ENCODE peak calls at places on chromosomes 7 and 10, in ten cellular contexts. X, W, B, N, C, E, I, L, S and Q are unnamed samples.

GRCh38 chr7:67398916-67399315 is 402.3 kb downstream of the TYW1 start:
- DNase-seq in I (no peak), S (no peak), W (no peak), N (no peak), L (no peak), B (no peak), X (no peak), E (no peak), C (no peak), Q (no peak)

GRCh38 chr10:30364391-30365268 is 15.6 kb upstream of the MTPAP start:
- DNase-seq in E (no peak), X (no peak), S (no peak), C (no peak), B (no peak), L (no peak), I (no peak), N (peak), W (no peak), Q (no peak)

GRCh38 chr7:74657692-74658170 is at the start of gene GTF2I:
- DNase-seq in W (no peak), L (no peak), E (no peak), B (no peak), N (no peak), C (peak), S (no peak), X (peak), I (no peak), Q (no peak)

GRCh38 chr10:122911889-122912484 is 1.6 kb downstream of the FAM24A start:
- DNase-seq in I (peak), N (no peak), B (peak), X (no peak), E (peak), C (peak), L (peak), W (no peak), S (peak), Q (peak)

GRCh38 chr7:74083928-74084721 is 521 bp downstream of the LIMK1 start:
- DNase-seq in X (no peak), B (peak), L (peak), S (peak), C (peak), E (peak), N (no peak), I (peak), W (peak), Q (no peak)

GRCh38 chr7:14177876-14178275 is 188.4 kb upstream of the ETV1 start:
- DNase-seq in C (no peak), E (no peak), S (no peak), N (no peak), B (no peak), L (no peak), X (no peak), W (no peak), I (no peak), Q (no peak)

GRCh38 chr10:15453462-15453861 is 82.4 kb upstream of the FAM171A1 start:
- DNase-seq in I (no peak), S (no peak), B (no peak), W (no peak), E (no peak), C (no peak), X (no peak), L (no peak), N (no peak), Q (no peak)

GRCh38 chr10:97708976-97709745 is 4.4 kb upstream of the MARVELD1 start:
- DNase-seq in C (peak), S (peak), B (peak), W (no peak), I (peak), X (no peak), L (peak), E (no peak), N (peak), Q (no peak)

GRCh38 chr7:80232969-80233724 is 98.5 kb downstream of the GNAI1 start:
- DNase-seq in C (no peak), W (no peak), L (no peak), X (no peak), S (no peak), B (peak), N (no peak), I (no peak), E (no peak), Q (no peak)

GRCh38 chr7:88226886-88227516 is 7.2 kb upstream of the SRI start:
- DNase-seq in I (peak), C (peak), N (no peak), B (peak), L (peak), W (no peak), E (no peak), S (no peak), X (no peak), Q (no peak)

GRCh38 chr10:52768114-52768532 is 4.5 kb downstream of the MBL2 start:
- DNase-seq in B (no peak), L (no peak), S (no peak), N (peak), C (no peak), W (no peak), I (no peak), X (no peak), E (no peak), Q (no peak)

GRCh38 chr7:2094454-2095039 is 138.2 kb downstream of the MAD1L1 start:
- DNase-seq in N (no peak), I (no peak), C (no peak), S (no peak), W (no peak), B (no peak), L (no peak), X (no peak), E (no peak), Q (no peak)

GRCh38 chr10:35606423-35606822 is 1.3 kb downstream of the GJD4 start:
- DNase-seq in C (no peak), E (no peak), N (no peak), W (no peak), X (no peak), I (no peak), S (no peak), B (no peak), L (peak), Q (no peak)

GRCh38 chr7:157560710-157561522 is 224.1 kb downstream of the DNAJB6 start:
- DNase-seq in W (no peak), S (no peak), X (no peak), I (no peak), N (no peak), E (no peak), L (no peak), B (no peak), C (no peak), Q (no peak)

GRCh38 chr7:23938937-23939552 is 229.0 kb downstream of the STK31 start:
- DNase-seq in W (no peak), C (peak), L (peak), X (no peak), E (no peak), I (peak), N (peak), B (peak), S (no peak), Q (no peak)

GRCh38 chr10:52951819-52952218 is 179.2 kb upstream of the MBL2 start:
- DNase-seq in C (peak), L (no peak), E (no peak), N (no peak), B (peak), W (no peak), I (peak), X (no peak), S (no peak), Q (no peak)

GRCh38 chr10:103968441-103969391 is 1.8 kb downstream of the SLK start:
- DNase-seq in W (no peak), N (no peak), C (no peak), I (no peak), S (no peak), X (no peak), E (no peak), L (peak), B (no peak), Q (no peak)

GRCh38 chr10:121669010-121669366 is 70.7 kb upstream of the FGFR2 start:
- DNase-seq in I (no peak), L (no peak), B (no peak), C (no peak), S (no peak), X (no peak), W (no peak), N (no peak), E (no peak), Q (no peak)

GRCh38 chr10:104322416-104322782 is 15.9 kb downstream of the ITPRIP start:
- DNase-seq in W (peak), I (no peak), L (no peak), E (no peak), S (no peak), X (no peak), N (no peak), C (no peak), B (peak), Q (no peak)

GRCh38 chr7:139603896-139604295 is 80.4 kb downstream of the CLEC2L start:
- DNase-seq in L (no peak), W (no peak), I (no peak), N (no peak), C (no peak), S (no peak), X (no peak), B (no peak), E (no peak), Q (no peak)

GRCh38 chr10:31140716-31141115 is 109.1 kb upstream of the ZNF438 start:
- DNase-seq in B (no peak), W (no peak), X (no peak), I (no peak), C (no peak), L (no peak), S (no peak), E (no peak), N (peak), Q (no peak)

GRCh38 chr10:86594535-86594934 is 59.8 kb upstream of the OPN4 start:
- DNase-seq in N (no peak), B (no peak), I (peak), W (no peak), E (no peak), X (no peak), L (peak), S (no peak), C (no peak), Q (no peak)

GRCh38 chr10:78211476-78212110 is 177.9 kb downstream of the RPS24 start:
- DNase-seq in W (no peak), E (no peak), I (peak), L (peak), X (no peak), C (no peak), S (no peak), B (peak), N (no peak), Q (no peak)

GRCh38 chr7:1533569-1534329 is 3.2 kb downstream of the MAFK start:
- DNase-seq in X (peak), L (peak), B (peak), N (no peak), S (no peak), E (no peak), C (no peak), I (peak), W (peak), Q (no peak)

GRCh38 chr10:80501913-80502521 is 35.7 kb upstream of the SH2D4B start:
- DNase-seq in E (no peak), S (no peak), L (no peak), W (peak), B (no peak), N (no peak), I (peak), X (no peak), C (no peak), Q (no peak)

GRCh38 chr7:126689037-126689436 is 563.7 kb downstream of the GRM8 start:
- DNase-seq in S (no peak), W (no peak), B (no peak), X (no peak), L (no peak), N (no peak), I (no peak), C (no peak), E (no peak), Q (no peak)

GRCh38 chr7:50644114-50644513 is 78.9 kb upstream of the DDC start:
- DNase-seq in C (no peak), X (no peak), I (no peak), W (no peak), B (no peak), N (no peak), E (no peak), S (no peak), L (no peak), Q (no peak)

GRCh38 chr7:50644586-50644985 is 79.4 kb upstream of the DDC start:
- DNase-seq in E (no peak), S (no peak), N (no peak), I (no peak), C (no peak), L (no peak), W (no peak), X (no peak), B (no peak), Q (no peak)

GRCh38 chr7:50640256-50640655 is 75.1 kb upstream of the DDC start:
- DNase-seq in B (no peak), C (no peak), X (no peak), E (no peak), L (peak), W (no peak), S (no peak), N (no peak), I (no peak), Q (no peak)

GRCh38 chr7:50640779-50641178 is 75.6 kb upstream of the DDC start:
- DNase-seq in N (no peak), I (no peak), L (no peak), W (no peak), S (no peak), B (no peak), E (no peak), C (no peak), X (no peak), Q (no peak)

DNA sequence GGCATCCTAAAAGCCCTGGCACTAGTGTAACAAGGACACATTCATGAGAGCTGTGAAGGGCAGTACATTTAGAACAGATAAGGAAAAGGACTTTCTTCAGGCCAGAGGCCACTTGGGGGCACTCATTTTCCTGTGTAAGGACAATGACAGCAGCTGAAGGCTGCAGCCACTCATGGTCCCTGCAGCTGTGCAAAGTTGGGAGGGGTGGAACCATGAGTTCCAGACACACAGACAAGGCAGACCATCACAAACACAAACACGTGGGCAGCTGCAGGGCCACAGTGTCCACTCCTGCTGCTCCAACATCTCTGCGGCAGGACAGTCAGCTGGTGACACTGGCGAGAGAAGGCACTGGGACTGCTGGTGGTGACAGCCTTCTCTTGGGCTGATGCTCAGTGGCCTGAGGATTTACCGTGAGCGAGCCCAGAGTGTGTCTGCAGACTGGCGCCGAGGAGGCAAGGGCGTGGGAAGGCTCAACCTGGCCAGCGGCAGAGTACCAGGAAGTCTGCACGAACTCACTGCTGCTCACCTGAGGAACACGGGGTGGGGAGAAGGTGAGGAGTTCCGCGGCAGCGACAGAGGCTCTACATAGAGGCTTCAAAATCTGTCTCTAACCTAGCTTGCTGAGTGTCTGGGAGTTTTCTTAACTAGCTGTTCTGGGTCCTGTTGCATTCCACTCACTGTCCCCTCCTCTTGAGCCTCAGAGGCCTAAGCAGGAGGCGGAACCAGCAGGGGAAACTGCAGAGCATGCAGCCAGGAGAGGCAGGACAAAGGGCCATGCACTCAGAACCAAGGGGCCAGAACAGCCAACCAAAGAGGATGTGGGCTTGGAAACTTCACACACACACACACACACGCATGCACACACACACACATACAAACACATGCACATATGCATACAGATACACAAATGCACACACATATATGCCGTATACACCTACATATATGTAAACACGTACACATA is 76.5 kb upstream of the DDC start:
- DNase-seq in L (no peak), N (no peak), C (no peak), S (no peak), W (no peak), E (no peak), B (no peak), I (no peak), X (no peak), Q (no peak)
- TF ChIP-seq CTCF in L (no peak), N (no peak), C (no peak), S (no peak), W (no peak), E (no peak), B (no peak), I (no peak), X (no peak), Q (no peak)

GRCh38 chr10:64041989-64042490 is 520.8 kb downstream of the REEP3 start:
- DNase-seq in I (no peak), X (no peak), C (no peak), B (no peak), W (no peak), L (no peak), E (no peak), S (no peak), N (no peak), Q (no peak)
- TF ChIP-seq CTCF in I (no peak), X (no peak), C (no peak), B (no peak), W (no peak), L (no peak), E (no peak), S (no peak), N (no peak), Q (no peak)

GRCh38 chr7:82600601-82601000 is 157.0 kb upstream of the CACNA2D1 start:
- DNase-seq in N (no peak), C (no peak), L (peak), X (no peak), W (no peak), S (no peak), I (peak), E (no peak), B (peak), Q (no peak)
- TF ChIP-seq CTCF in N (no peak), C (no peak), L (peak), X (no peak), W (no peak), S (no peak), I (peak), E (no peak), B (no peak), Q (no peak)

GRCh38 chr7:101915000-101915399 is 97.6 kb downstream of the CUX1 start:
- DNase-seq in W (no peak), S (no peak), C (no peak), E (no peak), X (no peak), I (no peak), B (no peak), L (no peak), N (no peak), Q (no peak)

GRCh38 chr7:101917566-101917965 is 100.1 kb downstream of the CUX1 start:
- DNase-seq in I (no peak), X (no peak), C (no peak), L (no peak), N (no peak), W (no peak), S (no peak), B (no peak), E (no peak), Q (no peak)

GRCh38 chr7:101918426-101918825 is 101.0 kb downstream of the CUX1 start:
- DNase-seq in N (no peak), C (no peak), E (no peak), I (no peak), B (no peak), X (no peak), W (no peak), L (no peak), S (no peak), Q (no peak)

GRCh38 chr7:101916041-101916800 is 98.8 kb downstream of the CUX1 start:
- DNase-seq in S (no peak), C (no peak), B (no peak), L (no peak), I (no peak), W (no peak), X (no peak), E (no peak), N (no peak), Q (no peak)

DNA sequence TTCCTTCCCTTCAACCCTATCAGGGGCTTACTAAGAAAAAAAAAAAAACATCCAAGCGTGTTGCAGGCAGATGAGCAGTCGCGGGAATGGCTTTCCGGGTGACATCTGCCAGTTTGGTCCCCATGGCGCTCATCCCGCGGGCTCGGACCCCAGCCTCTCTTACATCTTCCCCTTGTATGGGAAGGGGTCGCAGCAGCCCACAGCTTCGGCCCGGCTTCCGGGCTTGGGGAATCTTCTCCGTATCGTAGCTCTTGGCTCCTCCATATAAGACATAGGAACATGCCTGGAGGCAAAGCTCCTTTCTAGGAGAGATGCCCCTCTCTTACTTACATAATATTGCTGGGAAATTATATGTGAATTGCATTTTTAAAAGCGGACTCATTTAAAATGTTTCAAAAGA is 99.5 kb downstream of the CUX1 start:
- DNase-seq in S (no peak), C (no peak), X (no peak), B (no peak), L (no peak), W (no peak), I (no peak), E (no peak), N (no peak), Q (no peak)
- TF ChIP-seq CTCF in S (no peak), C (no peak), X (no peak), B (no peak), L (no peak), W (no peak), I (no peak), E (no peak), N (no peak), Q (no peak)

DNA sequence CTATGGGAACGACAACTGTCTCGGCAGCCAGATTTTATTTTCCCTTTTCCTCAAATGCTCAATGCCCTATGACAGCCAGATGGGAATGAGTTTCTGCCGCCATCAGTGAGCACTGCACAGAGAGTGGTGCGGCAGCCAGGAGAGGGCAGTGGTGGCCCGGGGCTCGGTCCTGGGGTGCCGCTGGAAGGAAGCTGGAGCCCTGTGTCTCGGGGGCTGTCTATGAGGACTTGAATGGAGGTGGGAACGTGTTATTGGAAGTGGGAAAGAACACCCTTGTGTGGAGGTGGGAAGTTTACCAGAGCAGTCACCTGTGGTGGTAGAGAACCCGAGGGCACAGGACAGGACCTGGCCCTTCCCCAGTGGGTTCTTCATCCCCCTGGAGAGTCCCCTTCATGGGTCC is 35.8 kb downstream of the JAKMIP3 start:
- DNase-seq in X (no peak), E (no peak), W (no peak), B (no peak), L (no peak), N (no peak), I (no peak), C (no peak), S (no peak), Q (no peak)
- TF ChIP-seq CTCF in X (no peak), E (no peak), W (no peak), B (no peak), L (no peak), N (no peak), I (no peak), C (no peak), S (no peak), Q (no peak)

GRCh38 chr10:44310762-44311562 is 73.9 kb downstream of the CXCL12 start:
- DNase-seq in W (peak), N (peak), C (peak), E (peak), B (no peak), I (peak), S (peak), L (peak), X (peak), Q (peak)
- TF ChIP-seq CTCF in W (peak), N (peak), C (peak), E (peak), B (peak), I (peak), S (peak), L (peak), X (peak), Q (peak)

GRCh38 chr7:47991741-47992311 is 12.4 kb upstream of the HUS1 start:
- DNase-seq in L (peak), C (peak), B (peak), I (peak), W (peak), S (peak), N (peak), X (peak), E (peak), Q (peak)
- TF ChIP-seq CTCF in L (peak), C (peak), B (peak), I (peak), W (peak), S (peak), N (peak), X (peak), E (peak), Q (peak)